ENCODE peak calls at places on chromosomes 7 and 10, in eight cellular contexts. One of them, this sample, is unnamed.

GRCh38 chr10:74453151-74453550 is 302.1 kb downstream of the ADK start:
- DNase-seq in amygdala: no peak
- DNase-seq in CD4-positive, CD25-positive, alpha-beta regulatory T cell: no peak
- DNase-seq in activated CD4-positive, alpha-beta T cell treated with anti-CD3 and anti-CD28 coated beads for 4 hours: no peak
- DNase-seq in T-helper 1 cell: no peak
- DNase-seq in activated naive CD4-positive, alpha-beta T cell: no peak
- DNase-seq in left ventricle myocardium inferior: no peak
- DNase-seq in colonic mucosa: no peak
- DNase-seq in this sample: no peak

GRCh38 chr7:148862481-148862880 is 21.6 kb downstream of the EZH2 start:
- DNase-seq in amygdala: no peak
- DNase-seq in CD4-positive, CD25-positive, alpha-beta regulatory T cell: no peak
- DNase-seq in activated CD4-positive, alpha-beta T cell treated with anti-CD3 and anti-CD28 coated beads for 4 hours: no peak
- DNase-seq in T-helper 1 cell: no peak
- DNase-seq in activated naive CD4-positive, alpha-beta T cell: no peak
- DNase-seq in left ventricle myocardium inferior: no peak
- DNase-seq in colonic mucosa: no peak
- DNase-seq in this sample: no peak

GRCh38 chr7:123752534-123752933 is 3.7 kb upstream of the WASL start:
- DNase-seq in amygdala: no peak
- DNase-seq in CD4-positive, CD25-positive, alpha-beta regulatory T cell: no peak
- DNase-seq in activated CD4-positive, alpha-beta T cell treated with anti-CD3 and anti-CD28 coated beads for 4 hours: no peak
- DNase-seq in T-helper 1 cell: no peak
- DNase-seq in activated naive CD4-positive, alpha-beta T cell: no peak
- DNase-seq in left ventricle myocardium inferior: no peak
- DNase-seq in colonic mucosa: no peak
- DNase-seq in this sample: no peak

GRCh38 chr10:125137601-125138438 is 22.5 kb downstream of the CTBP2 start:
- DNase-seq in amygdala: no peak
- DNase-seq in CD4-positive, CD25-positive, alpha-beta regulatory T cell: no peak
- DNase-seq in activated CD4-positive, alpha-beta T cell treated with anti-CD3 and anti-CD28 coated beads for 4 hours: no peak
- DNase-seq in T-helper 1 cell: no peak
- DNase-seq in activated naive CD4-positive, alpha-beta T cell: no peak
- DNase-seq in left ventricle myocardium inferior: no peak
- DNase-seq in colonic mucosa: peak; percentile 87
- DNase-seq in this sample: no peak

GRCh38 chr7:6375346-6376101 is 72.2 kb downstream of the DAGLB start:
- DNase-seq in amygdala: no peak
- DNase-seq in CD4-positive, CD25-positive, alpha-beta regulatory T cell: peak; percentile 3
- DNase-seq in activated CD4-positive, alpha-beta T cell treated with anti-CD3 and anti-CD28 coated beads for 4 hours: peak; percentile 15
- DNase-seq in T-helper 1 cell: no peak
- DNase-seq in activated naive CD4-positive, alpha-beta T cell: no peak
- DNase-seq in left ventricle myocardium inferior: no peak
- DNase-seq in colonic mucosa: no peak
- DNase-seq in this sample: no peak

GRCh38 chr10:49144021-49144720 is 10.3 kb upstream of the FAM170B start:
- DNase-seq in amygdala: no peak
- DNase-seq in CD4-positive, CD25-positive, alpha-beta regulatory T cell: no peak
- DNase-seq in activated CD4-positive, alpha-beta T cell treated with anti-CD3 and anti-CD28 coated beads for 4 hours: no peak
- DNase-seq in T-helper 1 cell: no peak
- DNase-seq in activated naive CD4-positive, alpha-beta T cell: no peak
- DNase-seq in left ventricle myocardium inferior: no peak
- DNase-seq in colonic mucosa: no peak
- DNase-seq in this sample: no peak

GRCh38 chr10:132062181-132062515 is 3.6 kb upstream of the JAKMIP3 start:
- DNase-seq in amygdala: no peak
- DNase-seq in CD4-positive, CD25-positive, alpha-beta regulatory T cell: no peak
- DNase-seq in activated CD4-positive, alpha-beta T cell treated with anti-CD3 and anti-CD28 coated beads for 4 hours: no peak
- DNase-seq in T-helper 1 cell: no peak
- DNase-seq in activated naive CD4-positive, alpha-beta T cell: no peak
- DNase-seq in left ventricle myocardium inferior: no peak
- DNase-seq in colonic mucosa: no peak
- DNase-seq in this sample: peak; percentile 25

GRCh38 chr7:37096341-37096740 is 352.3 kb downstream of the ELMO1 start:
- DNase-seq in amygdala: no peak
- DNase-seq in CD4-positive, CD25-positive, alpha-beta regulatory T cell: no peak
- DNase-seq in activated CD4-positive, alpha-beta T cell treated with anti-CD3 and anti-CD28 coated beads for 4 hours: no peak
- DNase-seq in T-helper 1 cell: no peak
- DNase-seq in activated naive CD4-positive, alpha-beta T cell: no peak
- DNase-seq in left ventricle myocardium inferior: no peak
- DNase-seq in colonic mucosa: no peak
- DNase-seq in this sample: no peak

GRCh38 chr7:84372155-84372621 is 177.6 kb upstream of the SEMA3A start:
- DNase-seq in amygdala: no peak
- DNase-seq in CD4-positive, CD25-positive, alpha-beta regulatory T cell: no peak
- DNase-seq in activated CD4-positive, alpha-beta T cell treated with anti-CD3 and anti-CD28 coated beads for 4 hours: no peak
- DNase-seq in T-helper 1 cell: no peak
- DNase-seq in activated naive CD4-positive, alpha-beta T cell: no peak
- DNase-seq in left ventricle myocardium inferior: no peak
- DNase-seq in colonic mucosa: no peak
- DNase-seq in this sample: no peak

GRCh38 chr7:123748171-123748733 is 551 bp downstream of the WASL start:
- DNase-seq in amygdala: no peak
- DNase-seq in CD4-positive, CD25-positive, alpha-beta regulatory T cell: no peak
- DNase-seq in activated CD4-positive, alpha-beta T cell treated with anti-CD3 and anti-CD28 coated beads for 4 hours: peak; percentile 14
- DNase-seq in T-helper 1 cell: peak; percentile 12
- DNase-seq in activated naive CD4-positive, alpha-beta T cell: no peak
- DNase-seq in left ventricle myocardium inferior: peak; percentile 55
- DNase-seq in colonic mucosa: peak; percentile 53
- DNase-seq in this sample: no peak

GRCh38 chr7:12623885-12624498 is 53.5 kb downstream of the SCIN start:
- DNase-seq in amygdala: no peak
- DNase-seq in CD4-positive, CD25-positive, alpha-beta regulatory T cell: no peak
- DNase-seq in activated CD4-positive, alpha-beta T cell treated with anti-CD3 and anti-CD28 coated beads for 4 hours: no peak
- DNase-seq in T-helper 1 cell: no peak
- DNase-seq in activated naive CD4-positive, alpha-beta T cell: no peak
- DNase-seq in left ventricle myocardium inferior: no peak
- DNase-seq in colonic mucosa: no peak
- DNase-seq in this sample: no peak

GRCh38 chr10:16905304-16905703 is 88.1 kb upstream of the RSU1 start:
- DNase-seq in amygdala: no peak
- DNase-seq in CD4-positive, CD25-positive, alpha-beta regulatory T cell: no peak
- DNase-seq in activated CD4-positive, alpha-beta T cell treated with anti-CD3 and anti-CD28 coated beads for 4 hours: no peak
- DNase-seq in T-helper 1 cell: no peak
- DNase-seq in activated naive CD4-positive, alpha-beta T cell: no peak
- DNase-seq in left ventricle myocardium inferior: no peak
- DNase-seq in colonic mucosa: no peak
- DNase-seq in this sample: no peak

GRCh38 chr10:17229967-17230682 is 2.1 kb downstream of the VIM start:
- DNase-seq in amygdala: no peak
- DNase-seq in CD4-positive, CD25-positive, alpha-beta regulatory T cell: peak; percentile 81
- DNase-seq in activated CD4-positive, alpha-beta T cell treated with anti-CD3 and anti-CD28 coated beads for 4 hours: peak; percentile 83
- DNase-seq in T-helper 1 cell: peak; percentile 73
- DNase-seq in activated naive CD4-positive, alpha-beta T cell: peak; percentile 53
- DNase-seq in left ventricle myocardium inferior: peak; percentile 82
- DNase-seq in colonic mucosa: peak; percentile 94
- DNase-seq in this sample: no peak

GRCh38 chr7:22427855-22428254 is 70.9 kb upstream of the RAPGEF5 start:
- DNase-seq in amygdala: no peak
- DNase-seq in CD4-positive, CD25-positive, alpha-beta regulatory T cell: no peak
- DNase-seq in activated CD4-positive, alpha-beta T cell treated with anti-CD3 and anti-CD28 coated beads for 4 hours: no peak
- DNase-seq in T-helper 1 cell: no peak
- DNase-seq in activated naive CD4-positive, alpha-beta T cell: no peak
- DNase-seq in left ventricle myocardium inferior: no peak
- DNase-seq in colonic mucosa: no peak
- DNase-seq in this sample: no peak

GRCh38 chr7:156456032-156456431 is 184.5 kb upstream of the RNF32 start:
- DNase-seq in amygdala: no peak
- DNase-seq in CD4-positive, CD25-positive, alpha-beta regulatory T cell: no peak
- DNase-seq in activated CD4-positive, alpha-beta T cell treated with anti-CD3 and anti-CD28 coated beads for 4 hours: no peak
- DNase-seq in T-helper 1 cell: no peak
- DNase-seq in activated naive CD4-positive, alpha-beta T cell: no peak
- DNase-seq in left ventricle myocardium inferior: no peak
- DNase-seq in colonic mucosa: no peak
- DNase-seq in this sample: no peak

GRCh38 chr7:105932835-105933477 is 30.1 kb upstream of the CDHR3 start:
- DNase-seq in amygdala: no peak
- DNase-seq in CD4-positive, CD25-positive, alpha-beta regulatory T cell: no peak
- DNase-seq in activated CD4-positive, alpha-beta T cell treated with anti-CD3 and anti-CD28 coated beads for 4 hours: no peak
- DNase-seq in T-helper 1 cell: no peak
- DNase-seq in activated naive CD4-positive, alpha-beta T cell: no peak
- DNase-seq in left ventricle myocardium inferior: no peak
- DNase-seq in colonic mucosa: peak; percentile 32
- DNase-seq in this sample: peak; percentile 61

GRCh38 chr7:130912086-130912909 is 178.3 kb upstream of the KLF14 start:
- DNase-seq in amygdala: no peak
- DNase-seq in CD4-positive, CD25-positive, alpha-beta regulatory T cell: no peak
- DNase-seq in activated CD4-positive, alpha-beta T cell treated with anti-CD3 and anti-CD28 coated beads for 4 hours: no peak
- DNase-seq in T-helper 1 cell: no peak
- DNase-seq in activated naive CD4-positive, alpha-beta T cell: no peak
- DNase-seq in left ventricle myocardium inferior: no peak
- DNase-seq in colonic mucosa: no peak
- DNase-seq in this sample: no peak

GRCh38 chr7:30846378-30846777 is 65.3 kb upstream of the AQP1 start:
- DNase-seq in amygdala: no peak
- DNase-seq in CD4-positive, CD25-positive, alpha-beta regulatory T cell: no peak
- DNase-seq in activated CD4-positive, alpha-beta T cell treated with anti-CD3 and anti-CD28 coated beads for 4 hours: no peak
- DNase-seq in T-helper 1 cell: no peak
- DNase-seq in activated naive CD4-positive, alpha-beta T cell: no peak
- DNase-seq in left ventricle myocardium inferior: no peak
- DNase-seq in colonic mucosa: peak; percentile 87
- DNase-seq in this sample: peak; percentile 32

GRCh38 chr10:126203746-126204145 is 184.5 kb downstream of the ADAM12 start:
- DNase-seq in amygdala: no peak
- DNase-seq in CD4-positive, CD25-positive, alpha-beta regulatory T cell: no peak
- DNase-seq in activated CD4-positive, alpha-beta T cell treated with anti-CD3 and anti-CD28 coated beads for 4 hours: no peak
- DNase-seq in T-helper 1 cell: no peak
- DNase-seq in activated naive CD4-positive, alpha-beta T cell: no peak
- DNase-seq in left ventricle myocardium inferior: no peak
- DNase-seq in colonic mucosa: no peak
- DNase-seq in this sample: no peak

GRCh38 chr7:117225536-117225935 is 97.3 kb downstream of the WNT2 start:
- DNase-seq in amygdala: no peak
- DNase-seq in CD4-positive, CD25-positive, alpha-beta regulatory T cell: no peak
- DNase-seq in activated CD4-positive, alpha-beta T cell treated with anti-CD3 and anti-CD28 coated beads for 4 hours: no peak
- DNase-seq in T-helper 1 cell: no peak
- DNase-seq in activated naive CD4-positive, alpha-beta T cell: no peak
- DNase-seq in left ventricle myocardium inferior: no peak
- DNase-seq in colonic mucosa: no peak
- DNase-seq in this sample: no peak

GRCh38 chr10:79490400-79491081 is 21.8 kb upstream of the EIF5AL1 start:
- DNase-seq in amygdala: no peak
- DNase-seq in CD4-positive, CD25-positive, alpha-beta regulatory T cell: no peak
- DNase-seq in activated CD4-positive, alpha-beta T cell treated with anti-CD3 and anti-CD28 coated beads for 4 hours: no peak
- DNase-seq in T-helper 1 cell: no peak
- DNase-seq in activated naive CD4-positive, alpha-beta T cell: no peak
- DNase-seq in left ventricle myocardium inferior: peak; percentile 49
- DNase-seq in colonic mucosa: no peak
- DNase-seq in this sample: no peak

GRCh38 chr7:96224682-96225081 is 97.2 kb downstream of the SLC25A13 start:
- DNase-seq in amygdala: no peak
- DNase-seq in CD4-positive, CD25-positive, alpha-beta regulatory T cell: no peak
- DNase-seq in activated CD4-positive, alpha-beta T cell treated with anti-CD3 and anti-CD28 coated beads for 4 hours: no peak
- DNase-seq in T-helper 1 cell: no peak
- DNase-seq in activated naive CD4-positive, alpha-beta T cell: no peak
- DNase-seq in left ventricle myocardium inferior: no peak
- DNase-seq in colonic mucosa: no peak
- DNase-seq in this sample: no peak

GRCh38 chr7:114574384-114574783 is 159.8 kb downstream of the FOXP2 start:
- DNase-seq in amygdala: no peak
- DNase-seq in CD4-positive, CD25-positive, alpha-beta regulatory T cell: no peak
- DNase-seq in activated CD4-positive, alpha-beta T cell treated with anti-CD3 and anti-CD28 coated beads for 4 hours: no peak
- DNase-seq in T-helper 1 cell: no peak
- DNase-seq in activated naive CD4-positive, alpha-beta T cell: no peak
- DNase-seq in left ventricle myocardium inferior: no peak
- DNase-seq in colonic mucosa: no peak
- DNase-seq in this sample: no peak

GRCh38 chr7:25454562-25455031 is 226.3 kb upstream of the NPVF start:
- DNase-seq in amygdala: no peak
- DNase-seq in CD4-positive, CD25-positive, alpha-beta regulatory T cell: no peak
- DNase-seq in activated CD4-positive, alpha-beta T cell treated with anti-CD3 and anti-CD28 coated beads for 4 hours: no peak
- DNase-seq in T-helper 1 cell: no peak
- DNase-seq in activated naive CD4-positive, alpha-beta T cell: no peak
- DNase-seq in left ventricle myocardium inferior: peak; percentile 26
- DNase-seq in colonic mucosa: no peak
- DNase-seq in this sample: no peak

GRCh38 chr10:76382381-76382851 is 951.0 kb downstream of the LRMDA start:
- DNase-seq in amygdala: no peak
- DNase-seq in CD4-positive, CD25-positive, alpha-beta regulatory T cell: no peak
- DNase-seq in activated CD4-positive, alpha-beta T cell treated with anti-CD3 and anti-CD28 coated beads for 4 hours: no peak
- DNase-seq in T-helper 1 cell: no peak
- DNase-seq in activated naive CD4-positive, alpha-beta T cell: no peak
- DNase-seq in left ventricle myocardium inferior: no peak
- DNase-seq in colonic mucosa: no peak
- DNase-seq in this sample: no peak

GRCh38 chr10:119425881-119426170 is 116.7 kb downstream of the RGS10 start:
- DNase-seq in amygdala: no peak
- DNase-seq in CD4-positive, CD25-positive, alpha-beta regulatory T cell: no peak
- DNase-seq in activated CD4-positive, alpha-beta T cell treated with anti-CD3 and anti-CD28 coated beads for 4 hours: no peak
- DNase-seq in T-helper 1 cell: no peak
- DNase-seq in activated naive CD4-positive, alpha-beta T cell: no peak
- DNase-seq in left ventricle myocardium inferior: no peak
- DNase-seq in colonic mucosa: no peak
- DNase-seq in this sample: no peak

GRCh38 chr7:25314094-25314708 is 85.9 kb upstream of the NPVF start:
- DNase-seq in amygdala: no peak
- DNase-seq in CD4-positive, CD25-positive, alpha-beta regulatory T cell: no peak
- DNase-seq in activated CD4-positive, alpha-beta T cell treated with anti-CD3 and anti-CD28 coated beads for 4 hours: no peak
- DNase-seq in T-helper 1 cell: no peak
- DNase-seq in activated naive CD4-positive, alpha-beta T cell: no peak
- DNase-seq in left ventricle myocardium inferior: no peak
- DNase-seq in colonic mucosa: peak; percentile 49
- DNase-seq in this sample: no peak

GRCh38 chr7:44273681-44274622 is 51.4 kb downstream of the CAMK2B start:
- DNase-seq in amygdala: no peak
- DNase-seq in CD4-positive, CD25-positive, alpha-beta regulatory T cell: no peak
- DNase-seq in activated CD4-positive, alpha-beta T cell treated with anti-CD3 and anti-CD28 coated beads for 4 hours: no peak
- DNase-seq in T-helper 1 cell: no peak
- DNase-seq in activated naive CD4-positive, alpha-beta T cell: no peak
- DNase-seq in left ventricle myocardium inferior: no peak
- DNase-seq in colonic mucosa: no peak
- DNase-seq in this sample: no peak

GRCh38 chr10:102635377-102635776 is 8.9 kb upstream of the TRIM8 start:
- DNase-seq in amygdala: no peak
- DNase-seq in CD4-positive, CD25-positive, alpha-beta regulatory T cell: no peak
- DNase-seq in activated CD4-positive, alpha-beta T cell treated with anti-CD3 and anti-CD28 coated beads for 4 hours: no peak
- DNase-seq in T-helper 1 cell: no peak
- DNase-seq in activated naive CD4-positive, alpha-beta T cell: no peak
- DNase-seq in left ventricle myocardium inferior: no peak
- DNase-seq in colonic mucosa: no peak
- DNase-seq in this sample: no peak

GRCh38 chr7:41333506-41333905 is 369.4 kb downstream of the INHBA start:
- DNase-seq in amygdala: no peak
- DNase-seq in CD4-positive, CD25-positive, alpha-beta regulatory T cell: no peak
- DNase-seq in activated CD4-positive, alpha-beta T cell treated with anti-CD3 and anti-CD28 coated beads for 4 hours: no peak
- DNase-seq in T-helper 1 cell: no peak
- DNase-seq in activated naive CD4-positive, alpha-beta T cell: no peak
- DNase-seq in left ventricle myocardium inferior: no peak
- DNase-seq in colonic mucosa: no peak
- DNase-seq in this sample: no peak

GRCh38 chr7:27994639-27995038 is 186.0 kb downstream of the JAZF1 start:
- DNase-seq in amygdala: no peak
- DNase-seq in CD4-positive, CD25-positive, alpha-beta regulatory T cell: no peak
- DNase-seq in activated CD4-positive, alpha-beta T cell treated with anti-CD3 and anti-CD28 coated beads for 4 hours: no peak
- DNase-seq in T-helper 1 cell: no peak
- DNase-seq in activated naive CD4-positive, alpha-beta T cell: no peak
- DNase-seq in left ventricle myocardium inferior: no peak
- DNase-seq in colonic mucosa: peak; percentile 50
- DNase-seq in this sample: no peak

GRCh38 chr10:48599830-48600134 is 5.1 kb downstream of the ARHGAP22 start:
- DNase-seq in amygdala: no peak
- DNase-seq in CD4-positive, CD25-positive, alpha-beta regulatory T cell: no peak
- DNase-seq in activated CD4-positive, alpha-beta T cell treated with anti-CD3 and anti-CD28 coated beads for 4 hours: no peak
- DNase-seq in T-helper 1 cell: no peak
- DNase-seq in activated naive CD4-positive, alpha-beta T cell: no peak
- DNase-seq in left ventricle myocardium inferior: no peak
- DNase-seq in colonic mucosa: no peak
- DNase-seq in this sample: no peak

GRCh38 chr10:78865518-78865835 is 203.3 kb upstream of the ZMIZ1 start:
- DNase-seq in amygdala: no peak
- DNase-seq in CD4-positive, CD25-positive, alpha-beta regulatory T cell: no peak
- DNase-seq in activated CD4-positive, alpha-beta T cell treated with anti-CD3 and anti-CD28 coated beads for 4 hours: no peak
- DNase-seq in T-helper 1 cell: no peak
- DNase-seq in activated naive CD4-positive, alpha-beta T cell: no peak
- DNase-seq in left ventricle myocardium inferior: no peak
- DNase-seq in colonic mucosa: peak; percentile 17
- DNase-seq in this sample: peak; percentile 42

GRCh38 chr7:69430502-69431145 is 167.7 kb upstream of the AUTS2 start:
- DNase-seq in amygdala: no peak
- DNase-seq in CD4-positive, CD25-positive, alpha-beta regulatory T cell: no peak
- DNase-seq in activated CD4-positive, alpha-beta T cell treated with anti-CD3 and anti-CD28 coated beads for 4 hours: no peak
- DNase-seq in T-helper 1 cell: no peak
- DNase-seq in activated naive CD4-positive, alpha-beta T cell: no peak
- DNase-seq in left ventricle myocardium inferior: peak; percentile 33
- DNase-seq in colonic mucosa: peak; percentile 18
- DNase-seq in this sample: no peak